ENCODE peak calls at places on chromosomes 11 and 22, in ten cellular contexts. L is Caco-2, C is astrocyte of the spinal cord, V is neural progenitor cell, W is IMR-90, X is hepatocyte, R is lower lobe of right lung, A is cardiac fibroblast, T is ovary, M is lung. U is an unnamed sample.

GRCh38 chr11:59172345-59173079 is 580 bp downstream of the DTX4 start:
- DNase-seq in L (peak), C (no peak), V (peak), W (no peak), X (peak), R (peak), A (no peak), T (no peak), M (peak), U (no peak)

GRCh38 chr22:39522567-39523300 is 2.4 kb downstream of the ATF4 start:
- DNase-seq in L (no peak), C (peak), V (peak), W (peak), X (no peak), R (peak), A (peak), T (peak), M (no peak), U (no peak)

GRCh38 chr11:17986007-17986710 is 26.7 kb downstream of the SERGEF start:
- DNase-seq in L (no peak), C (peak), V (no peak), W (peak), X (peak), R (no peak), A (peak), T (peak), M (no peak), U (peak)

GRCh38 chr22:25085930-25086901 is 113.4 kb upstream of the CRYBB3 start:
- DNase-seq in L (peak), C (no peak), V (no peak), W (no peak), X (peak), R (no peak), A (peak), T (peak), M (no peak), U (no peak)

GRCh38 chr11:62383822-62384221 is 35.0 kb upstream of the SCGB1A1 start:
- DNase-seq in L (no peak), C (no peak), V (no peak), W (no peak), X (no peak), R (no peak), A (no peak), T (no peak), M (no peak), U (no peak)

GRCh38 chr11:64331569-64332371 is 8.2 kb upstream of the CCDC88B start:
- DNase-seq in L (peak), C (peak), V (no peak), W (peak), X (peak), R (peak), A (peak), T (no peak), M (peak), U (peak)

GRCh38 chr11:45079943-45080719 is 66.3 kb upstream of the PRDM11 start:
- DNase-seq in L (no peak), C (no peak), V (no peak), W (no peak), X (no peak), R (peak), A (no peak), T (no peak), M (no peak), U (no peak)

GRCh38 chr11:92388380-92388779 is 163.8 kb downstream of the FAT3 start:
- DNase-seq in L (no peak), C (no peak), V (no peak), W (no peak), X (no peak), R (no peak), A (no peak), T (no peak), M (no peak), U (no peak)

GRCh38 chr22:44196731-44197131 is 16.0 kb downstream of the PARVG start:
- DNase-seq in L (no peak), C (no peak), V (no peak), W (no peak), X (no peak), R (no peak), A (no peak), T (no peak), M (no peak), U (no peak)

GRCh38 chr11:94325681-94326080 is 21.3 kb downstream of the IZUMO1R start:
- DNase-seq in L (peak), C (no peak), V (peak), W (peak), X (peak), R (no peak), A (peak), T (no peak), M (no peak), U (no peak)

GRCh38 chr11:134358165-134358852 is 26.5 kb downstream of the GLB1L2 start:
- DNase-seq in L (no peak), C (no peak), V (no peak), W (no peak), X (no peak), R (no peak), A (no peak), T (no peak), M (no peak), U (no peak)

GRCh38 chr11:125728969-125729368 is 17.1 kb upstream of the PATE1 start:
- DNase-seq in L (no peak), C (no peak), V (no peak), W (no peak), X (no peak), R (no peak), A (no peak), T (no peak), M (no peak), U (no peak)

GRCh38 chr11:132111781-132112380 is 741.5 kb downstream of the NTM start:
- DNase-seq in L (no peak), C (peak), V (no peak), W (peak), X (no peak), R (no peak), A (peak), T (no peak), M (no peak), U (no peak)

GRCh38 chr22:19559324-19559811 is 35.2 kb upstream of the CLDN5 start:
- DNase-seq in L (peak), C (no peak), V (no peak), W (no peak), X (no peak), R (no peak), A (no peak), T (no peak), M (no peak), U (no peak)

GRCh38 chr11:73323464-73323863 is 15.4 kb downstream of the ARHGEF17 start:
- DNase-seq in L (no peak), C (peak), V (peak), W (peak), X (peak), R (peak), A (peak), T (peak), M (peak), U (no peak)

GRCh38 chr22:36644333-36644757 is 59.2 kb downstream of the CACNG2 start:
- DNase-seq in L (peak), C (peak), V (peak), W (peak), X (peak), R (no peak), A (peak), T (no peak), M (peak), U (peak)

GRCh38 chr11:35165416-35166368 is 26.7 kb downstream of the CD44 start:
- DNase-seq in L (no peak), C (peak), V (peak), W (peak), X (no peak), R (no peak), A (peak), T (no peak), M (peak), U (no peak)

GRCh38 chr11:23021287-23021863 is 161.1 kb upstream of the CCDC179 start:
- DNase-seq in L (peak), C (peak), V (peak), W (peak), X (peak), R (no peak), A (peak), T (no peak), M (no peak), U (peak)

GRCh38 chr22:23306438-23306921 is 126.2 kb downstream of the BCR start:
- DNase-seq in L (no peak), C (peak), V (no peak), W (peak), X (no peak), R (peak), A (peak), T (peak), M (no peak), U (no peak)

GRCh38 chr22:22697377-22698120 is 53.1 kb downstream of the GGTLC2 start:
- DNase-seq in L (no peak), C (no peak), V (no peak), W (no peak), X (no peak), R (no peak), A (no peak), T (no peak), M (no peak), U (no peak)

GRCh38 chr11:103529217-103529684 is 420.0 kb downstream of the DYNC2H1 start:
- DNase-seq in L (no peak), C (peak), V (peak), W (peak), X (peak), R (no peak), A (peak), T (no peak), M (no peak), U (no peak)

GRCh38 chr11:75347781-75348613 is 3.5 kb downstream of the ARRB1 start:
- DNase-seq in L (no peak), C (peak), V (no peak), W (peak), X (peak), R (no peak), A (peak), T (peak), M (no peak), U (no peak)

GRCh38 chr11:66694732-66695207 is 17.1 kb upstream of the RBM4B start:
- DNase-seq in L (peak), C (peak), V (peak), W (peak), X (peak), R (peak), A (peak), T (peak), M (peak), U (peak)

GRCh38 chr11:116422976-116423375 is 349.8 kb downstream of the BUD13 start:
- DNase-seq in L (peak), C (no peak), V (peak), W (no peak), X (no peak), R (no peak), A (no peak), T (no peak), M (no peak), U (no peak)

GRCh38 chr11:35040221-35040942 is 98.6 kb upstream of the CD44 start:
- DNase-seq in L (no peak), C (peak), V (no peak), W (peak), X (no peak), R (no peak), A (peak), T (no peak), M (no peak), U (no peak)

GRCh38 chr11:45722144-45722543 is 56.7 kb upstream of the CHST1 start:
- DNase-seq in L (peak), C (no peak), V (no peak), W (no peak), X (no peak), R (no peak), A (no peak), T (no peak), M (no peak), U (no peak)

GRCh38 chr22:44025171-44026065 is 1.3 kb downstream of the PARVB start:
- DNase-seq in L (no peak), C (no peak), V (no peak), W (no peak), X (no peak), R (peak), A (no peak), T (peak), M (no peak), U (no peak)

GRCh38 chr11:18314794-18315523 is 7.0 kb downstream of the HPS5 start:
- DNase-seq in L (no peak), C (no peak), V (no peak), W (no peak), X (no peak), R (no peak), A (peak), T (no peak), M (no peak), U (no peak)

GRCh38 chr11:105618343-105618955 is 8.6 kb downstream of the GRIA4 start:
- DNase-seq in L (no peak), C (no peak), V (no peak), W (peak), X (no peak), R (no peak), A (no peak), T (no peak), M (no peak), U (no peak)

GRCh38 chr11:111387318-111387863 is 8.3 kb upstream of the POU2AF1 start:
- DNase-seq in L (no peak), C (no peak), V (no peak), W (no peak), X (no peak), R (peak), A (no peak), T (no peak), M (peak), U (no peak)

GRCh38 chr22:21032037-21032842 is at the start of gene SLC7A4:
- DNase-seq in L (no peak), C (no peak), V (peak), W (no peak), X (peak), R (no peak), A (no peak), T (no peak), M (no peak), U (no peak)
- H3K4me3 ChIP-seq in L (peak), C (no peak), V (peak), W (no peak), X (no peak), R (peak), A (no peak), T (peak), M (no peak), U (peak)

GRCh38 chr11:20559523-20560300 is 39.7 kb upstream of the SLC6A5 start:
- DNase-seq in L (no peak), C (no peak), V (no peak), W (no peak), X (no peak), R (no peak), A (no peak), T (no peak), M (no peak), U (no peak)
- TF ChIP-seq CTCF in L (no peak), C (no peak), V (no peak), W (no peak), X (no peak), R (no peak), A (no peak), T (no peak), M (no peak), U (no peak)

GRCh38 chr22:40679964-40680818 is 907 bp downstream of the MCHR1 start:
- DNase-seq in L (no peak), C (no peak), V (peak), W (peak), X (peak), R (no peak), A (peak), T (no peak), M (no peak), U (no peak)

GRCh38 chr22:40680819-40681183 is 1.5 kb downstream of the MCHR1 start:
- DNase-seq in L (no peak), C (no peak), V (no peak), W (no peak), X (no peak), R (no peak), A (no peak), T (no peak), M (no peak), U (no peak)

GRCh38 chr22:40678493-40679248 is 613 bp upstream of the MCHR1 start:
- DNase-seq in L (no peak), C (no peak), V (peak), W (no peak), X (no peak), R (no peak), A (no peak), T (no peak), M (no peak), U (no peak)

GRCh38 chr22:40681451-40681850 is 2.2 kb downstream of the MCHR1 start:
- DNase-seq in L (no peak), C (no peak), V (no peak), W (no peak), X (no peak), R (no peak), A (no peak), T (no peak), M (no peak), U (no peak)

DNA sequence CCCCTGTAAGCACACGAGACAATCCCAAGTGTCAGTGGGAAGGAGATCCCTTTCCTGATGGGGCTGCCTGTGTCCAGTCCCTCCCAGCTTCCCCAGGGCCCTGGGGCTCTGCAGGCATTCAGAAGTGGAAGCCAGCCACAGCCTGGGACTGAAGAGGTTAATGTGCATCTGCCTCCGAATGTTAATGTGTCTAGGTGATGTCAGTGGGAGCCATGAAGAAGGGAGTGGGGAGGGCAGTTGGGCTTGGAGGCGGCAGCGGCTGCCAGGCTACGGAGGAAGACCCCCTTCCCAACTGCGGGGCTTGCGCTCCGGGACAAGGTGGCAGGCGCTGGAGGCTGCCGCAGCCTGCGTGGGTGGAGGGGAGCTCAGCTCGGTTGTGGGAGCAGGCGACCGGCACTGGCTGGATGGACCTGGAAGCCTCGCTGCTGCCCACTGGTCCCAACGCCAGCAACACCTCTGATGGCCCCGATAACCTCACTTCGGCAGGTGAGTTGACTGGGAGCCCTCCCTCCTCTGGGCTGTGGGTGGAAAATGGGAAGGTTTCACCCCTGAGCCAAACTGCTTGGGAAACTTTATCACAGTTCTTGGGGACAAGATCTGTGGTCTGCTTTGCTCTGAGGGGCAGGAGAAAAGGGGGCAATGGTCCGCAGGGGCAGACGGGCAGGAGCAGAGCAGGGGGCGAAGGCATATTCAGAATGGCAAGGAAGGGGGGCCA is at the start of gene MCHR1:
- DNase-seq in L (no peak), C (no peak), V (peak), W (peak), X (peak), R (no peak), A (no peak), T (no peak), M (no peak), U (no peak)
- H3K4me3 ChIP-seq in L (no peak), C (peak), V (peak), W (peak), X (no peak), R (peak), A (peak), T (peak), M (no peak), U (peak)

GRCh38 chr22:48800886-48801607 is 1026.6 kb downstream of the BRD1 start:
- DNase-seq in L (no peak), C (no peak), V (no peak), W (no peak), X (no peak), R (no peak), A (no peak), T (no peak), M (no peak), U (no peak)
- TF ChIP-seq CTCF in L (no peak), C (no peak), V (no peak), W (no peak), X (no peak), R (no peak), A (no peak), T (no peak), M (no peak), U (no peak)

GRCh38 chr11:12918667-12919066 is 90.4 kb upstream of the RASSF10 start:
- DNase-seq in L (no peak), C (no peak), V (no peak), W (no peak), X (no peak), R (no peak), A (no peak), T (no peak), M (no peak), U (no peak)

GRCh38 chr11:12909866-12910265 is 99.2 kb upstream of the RASSF10 start:
- DNase-seq in L (no peak), C (no peak), V (no peak), W (peak), X (no peak), R (no peak), A (no peak), T (no peak), M (no peak), U (no peak)

GRCh38 chr11:12915093-12915492 is 94.0 kb upstream of the RASSF10 start:
- DNase-seq in L (no peak), C (no peak), V (no peak), W (no peak), X (no peak), R (no peak), A (no peak), T (no peak), M (no peak), U (no peak)

GRCh38 chr11:12917830-12918229 is 91.3 kb upstream of the RASSF10 start:
- DNase-seq in L (no peak), C (no peak), V (no peak), W (no peak), X (no peak), R (no peak), A (no peak), T (no peak), M (no peak), U (no peak)

GRCh38 chr11:12914401-12914912 is 94.7 kb upstream of the RASSF10 start:
- DNase-seq in L (peak), C (peak), V (peak), W (peak), X (peak), R (peak), A (peak), T (no peak), M (no peak), U (no peak)
- H3K4me3 ChIP-seq in L (no peak), C (no peak), V (no peak), W (no peak), X (no peak), R (no peak), A (no peak), T (no peak), M (no peak), U (no peak)

U was measured in retinal pigment epithelial cell.